ENCODE peak calls at places on chromosomes 1 and 21, in eight cellular contexts. F is AG10803, J is kidney, R is Calu3, H is astrocyte of the cerebellum, K is ovary, D is PC-9, Z is foreskin fibroblast. N is an unnamed sample.

GRCh38 chr1:207050428-207050767 is 610 bp downstream of the YOD1 start:
- DNase-seq in F (no peak), J (no peak), R (no peak), H (no peak), K (no peak), D (no peak), Z (no peak), N (no peak)

GRCh38 chr1:153543738-153544135 is 1.9 kb downstream of the S100A4 start:
- DNase-seq in F (no peak), J (peak), R (no peak), H (no peak), K (no peak), D (no peak), Z (no peak), N (no peak)

GRCh38 chr1:24912359-24913273 is 17.5 kb downstream of the RUNX3 start:
- DNase-seq in F (no peak), J (no peak), R (no peak), H (no peak), K (no peak), D (no peak), Z (no peak), N (no peak)

GRCh38 chr21:14755086-14755485 is 209.0 kb upstream of the SAMSN1 start:
- DNase-seq in F (no peak), J (no peak), R (no peak), H (no peak), K (no peak), D (no peak), Z (no peak), N (no peak)

GRCh38 chr1:11426617-11427016 is 52.3 kb upstream of the DISP3 start:
- DNase-seq in F (no peak), J (no peak), R (no peak), H (no peak), K (no peak), D (no peak), Z (no peak), N (no peak)

GRCh38 chr21:41766051-41766882 is 585 bp downstream of the RIPK4 start:
- DNase-seq in F (no peak), J (peak), R (no peak), H (no peak), K (no peak), D (no peak), Z (no peak), N (no peak)

GRCh38 chr1:211580303-211580687 is 1.3 kb upstream of the SLC30A1 start:
- DNase-seq in F (peak), J (no peak), R (no peak), H (no peak), K (no peak), D (no peak), Z (no peak), N (no peak)

GRCh38 chr21:14084701-14085100 is 126.1 kb downstream of the LIPI start:
- DNase-seq in F (no peak), J (no peak), R (no peak), H (no peak), K (no peak), D (no peak), Z (no peak), N (no peak)

GRCh38 chr1:66676616-66677298 is 75.5 kb upstream of the DYNLT5 start:
- DNase-seq in F (peak), J (no peak), R (no peak), H (peak), K (no peak), D (no peak), Z (peak), N (peak)

GRCh38 chr1:204853446-204853845 is 17.2 kb upstream of the NFASC start:
- DNase-seq in F (no peak), J (no peak), R (no peak), H (no peak), K (no peak), D (no peak), Z (no peak), N (no peak)

GRCh38 chr1:4064150-4064889 is 164.2 kb upstream of the C1orf174 start:
- DNase-seq in F (no peak), J (no peak), R (no peak), H (no peak), K (no peak), D (no peak), Z (no peak), N (no peak)

GRCh38 chr1:166013232-166013631 is 153.6 kb downstream of the FAM78B start:
- DNase-seq in F (no peak), J (no peak), R (no peak), H (no peak), K (no peak), D (no peak), Z (no peak), N (no peak)

GRCh38 chr1:166020229-166020628 is 146.6 kb downstream of the FAM78B start:
- DNase-seq in F (no peak), J (no peak), R (no peak), H (no peak), K (no peak), D (no peak), Z (no peak), N (no peak)

DNA sequence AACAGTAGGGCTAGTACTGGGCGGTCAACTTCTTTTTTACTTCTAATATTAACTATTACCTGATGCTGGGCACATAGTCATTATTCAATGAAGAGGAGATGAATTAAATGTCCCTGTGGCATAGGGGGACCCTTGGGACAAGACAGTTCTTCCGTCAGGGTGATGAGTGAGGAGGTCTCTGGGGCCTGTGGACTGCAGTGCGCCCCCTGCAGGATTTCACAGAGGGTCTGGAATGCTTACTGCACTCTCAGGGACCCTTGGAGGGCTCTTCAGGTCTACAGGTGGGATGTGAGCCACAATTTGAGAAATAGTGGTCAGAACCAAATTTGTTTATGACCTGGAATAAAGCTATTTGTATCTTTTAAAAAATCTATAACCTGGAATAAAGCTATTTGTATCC is 149.4 kb downstream of the FAM78B start:
- DNase-seq in F (no peak), J (no peak), R (no peak), H (no peak), K (no peak), D (no peak), Z (no peak), N (no peak)
- TF ChIP-seq CTCF in F (peak), J (no peak), R (no peak), H (no peak), K (no peak), D (peak), Z (no peak), N (no peak)

GRCh38 chr1:162200096-162200847 is 130.8 kb downstream of the NOS1AP start:
- DNase-seq in F (no peak), J (no peak), R (no peak), H (no peak), K (no peak), D (no peak), Z (no peak), N (no peak)

GRCh38 chr1:162195567-162195966 is 126.1 kb downstream of the NOS1AP start:
- DNase-seq in F (no peak), J (no peak), R (no peak), H (no peak), K (no peak), D (no peak), Z (no peak), N (no peak)

GRCh38 chr1:162197041-162197511 is 127.6 kb downstream of the NOS1AP start:
- DNase-seq in F (no peak), J (no peak), R (no peak), H (no peak), K (no peak), D (no peak), Z (no peak), N (no peak)

GRCh38 chr1:162196387-162196786 is 126.9 kb downstream of the NOS1AP start:
- DNase-seq in F (no peak), J (no peak), R (no peak), H (no peak), K (no peak), D (no peak), Z (no peak), N (no peak)

DNA sequence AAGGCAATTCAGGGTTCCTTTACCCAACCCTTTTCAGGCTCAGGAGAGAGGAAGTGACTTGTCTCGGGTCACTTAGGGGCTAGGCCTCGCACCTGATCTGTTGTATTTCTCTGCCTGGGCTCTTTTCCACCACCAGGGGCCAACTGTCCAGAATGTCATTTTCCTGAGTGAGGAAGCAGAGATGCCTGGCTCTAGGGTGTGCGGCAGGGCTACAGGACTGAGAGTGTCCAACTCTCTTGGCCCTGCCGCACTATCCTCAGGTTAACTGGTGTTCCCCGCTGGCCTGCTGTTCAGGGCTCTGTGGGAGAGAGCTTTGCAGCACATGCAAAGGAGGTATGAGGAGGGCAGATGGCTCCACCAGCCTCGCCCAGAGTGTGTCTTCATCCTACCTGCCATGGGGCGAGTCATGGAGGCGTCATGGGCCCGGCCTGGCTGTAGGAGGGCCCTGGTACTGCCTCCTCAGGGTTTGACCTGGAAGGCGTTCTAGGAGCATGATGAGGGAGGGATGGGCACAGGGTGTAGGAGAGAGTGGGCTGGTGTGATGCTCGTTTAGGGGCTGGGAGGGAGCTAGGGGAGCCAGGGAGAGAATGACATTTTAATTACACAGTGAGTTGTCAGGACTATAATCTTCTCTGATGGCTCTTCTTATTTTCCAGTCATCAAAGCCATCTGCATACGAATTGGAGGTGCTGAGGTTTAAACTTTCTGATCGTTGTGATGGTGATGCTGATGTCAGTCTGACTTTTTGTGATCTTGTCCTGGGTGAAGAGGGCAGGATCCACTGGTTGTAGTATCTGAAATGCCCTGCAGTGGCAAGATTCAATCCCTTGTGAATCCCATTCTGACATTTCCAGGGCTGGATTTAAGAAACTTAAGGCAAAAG is 128.4 kb downstream of the NOS1AP start:
- DNase-seq in F (no peak), J (no peak), R (no peak), H (no peak), K (no peak), D (no peak), Z (no peak), N (no peak)
- TF ChIP-seq CTCF in F (no peak), J (no peak), R (peak), H (no peak), K (no peak), D (no peak), Z (no peak), N (no peak)

GRCh38 chr1:84141177-84142003 is 2.7 kb upstream of the PRKACB start:
- DNase-seq in F (no peak), J (no peak), R (no peak), H (no peak), K (no peak), D (peak), Z (no peak), N (no peak)
- TF ChIP-seq CTCF in F (peak), J (peak), R (peak), H (peak), K (peak), D (peak), Z (peak), N (peak)

GRCh38 chr1:109534307-109534858 is 5.3 kb upstream of the GPR61 start:
- DNase-seq in F (no peak), J (no peak), R (no peak), H (no peak), K (no peak), D (no peak), Z (no peak), N (no peak)
- TF ChIP-seq CTCF in F (no peak), J (no peak), R (no peak), H (no peak), K (no peak), D (no peak), Z (no peak), N (no peak)